ENCODE peak calls at places on chromosome 12, in ten cellular contexts. One of them, this sample, is unnamed.

GRCh38 chr12:92039048-92039447 is 106.6 kb downstream of the BTG1 start:
- DNase-seq in fibroblast of pulmonary artery: no peak
- DNase-seq in kidney epithelial cell: no peak
- DNase-seq in GM23338: peak
- DNase-seq in AG04449: no peak
- DNase-seq in BJ: no peak
- DNase-seq in GM12865: no peak
- DNase-seq in cardiac muscle cell: no peak
- DNase-seq in kidney: no peak
- DNase-seq in fibroblast of mammary gland: no peak
- DNase-seq in this sample: no peak

GRCh38 chr12:89476232-89476631 is 48.4 kb downstream of the GALNT4 start:
- DNase-seq in fibroblast of pulmonary artery: no peak
- DNase-seq in kidney epithelial cell: no peak
- DNase-seq in GM23338: no peak
- DNase-seq in AG04449: no peak
- DNase-seq in BJ: no peak
- DNase-seq in GM12865: no peak
- DNase-seq in cardiac muscle cell: no peak
- DNase-seq in kidney: no peak
- DNase-seq in fibroblast of mammary gland: no peak
- DNase-seq in this sample: no peak

GRCh38 chr12:1575799-1576401 is 18.5 kb downstream of the FBXL14 start:
- DNase-seq in fibroblast of pulmonary artery: peak
- DNase-seq in kidney epithelial cell: no peak
- DNase-seq in GM23338: no peak
- DNase-seq in AG04449: no peak
- DNase-seq in BJ: no peak
- DNase-seq in GM12865: no peak
- DNase-seq in cardiac muscle cell: peak
- DNase-seq in kidney: no peak
- DNase-seq in fibroblast of mammary gland: peak
- DNase-seq in this sample: no peak

GRCh38 chr12:75058228-75058627 is 151.4 kb downstream of the KCNC2 start:
- DNase-seq in fibroblast of pulmonary artery: no peak
- DNase-seq in kidney epithelial cell: no peak
- DNase-seq in GM23338: no peak
- DNase-seq in AG04449: no peak
- DNase-seq in BJ: no peak
- DNase-seq in GM12865: no peak
- DNase-seq in cardiac muscle cell: no peak
- DNase-seq in kidney: no peak
- DNase-seq in fibroblast of mammary gland: peak
- DNase-seq in this sample: peak

GRCh38 chr12:88057994-88058718 is 29.0 kb upstream of the C12orf50 start:
- DNase-seq in fibroblast of pulmonary artery: peak
- DNase-seq in kidney epithelial cell: no peak
- DNase-seq in GM23338: no peak
- DNase-seq in AG04449: no peak
- DNase-seq in BJ: no peak
- DNase-seq in GM12865: no peak
- DNase-seq in cardiac muscle cell: peak
- DNase-seq in kidney: no peak
- DNase-seq in fibroblast of mammary gland: peak
- DNase-seq in this sample: no peak

GRCh38 chr12:15855646-15856045 is 26.5 kb upstream of the STRAP start:
- DNase-seq in fibroblast of pulmonary artery: peak
- DNase-seq in kidney epithelial cell: no peak
- DNase-seq in GM23338: no peak
- DNase-seq in AG04449: no peak
- DNase-seq in BJ: no peak
- DNase-seq in GM12865: no peak
- DNase-seq in cardiac muscle cell: peak
- DNase-seq in kidney: no peak
- DNase-seq in fibroblast of mammary gland: peak
- DNase-seq in this sample: no peak

GRCh38 chr12:105736498-105736897 is 402.3 kb downstream of the NUAK1 start:
- DNase-seq in fibroblast of pulmonary artery: no peak
- DNase-seq in kidney epithelial cell: no peak
- DNase-seq in GM23338: no peak
- DNase-seq in AG04449: no peak
- DNase-seq in BJ: no peak
- DNase-seq in GM12865: no peak
- DNase-seq in cardiac muscle cell: no peak
- DNase-seq in kidney: no peak
- DNase-seq in fibroblast of mammary gland: no peak
- DNase-seq in this sample: no peak

GRCh38 chr12:20646239-20646827 is 48.8 kb upstream of the SLCO1C1 start:
- DNase-seq in fibroblast of pulmonary artery: peak
- DNase-seq in kidney epithelial cell: no peak
- DNase-seq in GM23338: peak
- DNase-seq in AG04449: no peak
- DNase-seq in BJ: no peak
- DNase-seq in GM12865: peak
- DNase-seq in cardiac muscle cell: peak
- DNase-seq in kidney: no peak
- DNase-seq in fibroblast of mammary gland: peak
- DNase-seq in this sample: no peak

GRCh38 chr12:130873106-130873795 is 1.4 kb downstream of the RAN start:
- DNase-seq in fibroblast of pulmonary artery: no peak
- DNase-seq in kidney epithelial cell: no peak
- DNase-seq in GM23338: no peak
- DNase-seq in AG04449: no peak
- DNase-seq in BJ: no peak
- DNase-seq in GM12865: no peak
- DNase-seq in cardiac muscle cell: no peak
- DNase-seq in kidney: no peak
- DNase-seq in fibroblast of mammary gland: peak
- DNase-seq in this sample: no peak

GRCh38 chr12:130873825-130874224 is 2.0 kb downstream of the RAN start:
- DNase-seq in fibroblast of pulmonary artery: no peak
- DNase-seq in kidney epithelial cell: no peak
- DNase-seq in GM23338: no peak
- DNase-seq in AG04449: no peak
- DNase-seq in BJ: no peak
- DNase-seq in GM12865: peak
- DNase-seq in cardiac muscle cell: no peak
- DNase-seq in kidney: no peak
- DNase-seq in fibroblast of mammary gland: peak
- DNase-seq in this sample: no peak

GRCh38 chr12:130871286-130872178 is at the start of gene RAN:
- DNase-seq in fibroblast of pulmonary artery: peak
- DNase-seq in kidney epithelial cell: peak
- DNase-seq in GM23338: peak
- DNase-seq in AG04449: peak
- DNase-seq in BJ: peak
- DNase-seq in GM12865: peak
- DNase-seq in cardiac muscle cell: peak
- DNase-seq in kidney: peak
- DNase-seq in fibroblast of mammary gland: peak
- DNase-seq in this sample: no peak

GRCh38 chr12:130870442-130871285 is 1.2 kb upstream of the RAN start:
- DNase-seq in fibroblast of pulmonary artery: peak
- DNase-seq in kidney epithelial cell: peak
- DNase-seq in GM23338: peak
- DNase-seq in AG04449: peak
- DNase-seq in BJ: peak
- DNase-seq in GM12865: peak
- DNase-seq in cardiac muscle cell: peak
- DNase-seq in kidney: peak
- DNase-seq in fibroblast of mammary gland: peak
- DNase-seq in this sample: no peak

GRCh38 chr12:130872179-130873096 is 572 bp downstream of the RAN start:
- DNase-seq in fibroblast of pulmonary artery: peak
- DNase-seq in kidney epithelial cell: no peak
- DNase-seq in GM23338: peak
- DNase-seq in AG04449: no peak
- DNase-seq in BJ: no peak
- DNase-seq in GM12865: peak
- DNase-seq in cardiac muscle cell: peak
- DNase-seq in kidney: peak
- DNase-seq in fibroblast of mammary gland: no peak
- DNase-seq in this sample: no peak
- TF ChIP-seq CTCF in fibroblast of pulmonary artery: no peak
- TF ChIP-seq CTCF in kidney epithelial cell: no peak
- TF ChIP-seq CTCF in GM23338: no peak
- TF ChIP-seq CTCF in AG04449: no peak
- TF ChIP-seq CTCF in BJ: no peak
- TF ChIP-seq CTCF in GM12865: no peak
- TF ChIP-seq CTCF in cardiac muscle cell: no peak
- TF ChIP-seq CTCF in kidney: no peak
- TF ChIP-seq CTCF in fibroblast of mammary gland: no peak
- TF ChIP-seq CTCF in this sample: no peak

GRCh38 chr12:108634225-108634795 is 616 bp upstream of the SELPLG start:
- DNase-seq in fibroblast of pulmonary artery: no peak
- DNase-seq in kidney epithelial cell: no peak
- DNase-seq in GM23338: no peak
- DNase-seq in AG04449: no peak
- DNase-seq in BJ: no peak
- DNase-seq in GM12865: peak
- DNase-seq in cardiac muscle cell: no peak
- DNase-seq in kidney: no peak
- DNase-seq in fibroblast of mammary gland: no peak
- DNase-seq in this sample: no peak

GRCh38 chr12:108630481-108631207 is 3.0 kb downstream of the SELPLG start:
- DNase-seq in fibroblast of pulmonary artery: no peak
- DNase-seq in kidney epithelial cell: no peak
- DNase-seq in GM23338: no peak
- DNase-seq in AG04449: no peak
- DNase-seq in BJ: peak
- DNase-seq in GM12865: no peak
- DNase-seq in cardiac muscle cell: no peak
- DNase-seq in kidney: no peak
- DNase-seq in fibroblast of mammary gland: peak
- DNase-seq in this sample: no peak

GRCh38 chr12:108635201-108635996 is 1.7 kb upstream of the SELPLG start:
- DNase-seq in fibroblast of pulmonary artery: no peak
- DNase-seq in kidney epithelial cell: no peak
- DNase-seq in GM23338: no peak
- DNase-seq in AG04449: no peak
- DNase-seq in BJ: no peak
- DNase-seq in GM12865: peak
- DNase-seq in cardiac muscle cell: no peak
- DNase-seq in kidney: no peak
- DNase-seq in fibroblast of mammary gland: no peak
- DNase-seq in this sample: no peak

GRCh38 chr12:108633534-108634224 is at the start of gene SELPLG:
- DNase-seq in fibroblast of pulmonary artery: no peak
- DNase-seq in kidney epithelial cell: no peak
- DNase-seq in GM23338: no peak
- DNase-seq in AG04449: no peak
- DNase-seq in BJ: no peak
- DNase-seq in GM12865: peak
- DNase-seq in cardiac muscle cell: no peak
- DNase-seq in kidney: peak
- DNase-seq in fibroblast of mammary gland: no peak
- DNase-seq in this sample: no peak

GRCh38 chr12:108633081-108633533 is 587 bp downstream of the SELPLG start:
- DNase-seq in fibroblast of pulmonary artery: no peak
- DNase-seq in kidney epithelial cell: no peak
- DNase-seq in GM23338: no peak
- DNase-seq in AG04449: no peak
- DNase-seq in BJ: no peak
- DNase-seq in GM12865: no peak
- DNase-seq in cardiac muscle cell: no peak
- DNase-seq in kidney: no peak
- DNase-seq in fibroblast of mammary gland: no peak
- DNase-seq in this sample: no peak
- H3K4me3 ChIP-seq in fibroblast of pulmonary artery: no peak
- H3K4me3 ChIP-seq in kidney epithelial cell: no peak
- H3K4me3 ChIP-seq in GM23338: no peak
- H3K4me3 ChIP-seq in AG04449: no peak
- H3K4me3 ChIP-seq in BJ: no peak
- H3K4me3 ChIP-seq in GM12865: peak
- H3K4me3 ChIP-seq in cardiac muscle cell: no peak
- H3K4me3 ChIP-seq in kidney: no peak
- H3K4me3 ChIP-seq in fibroblast of mammary gland: no peak
- H3K4me3 ChIP-seq in this sample: no peak

DNA sequence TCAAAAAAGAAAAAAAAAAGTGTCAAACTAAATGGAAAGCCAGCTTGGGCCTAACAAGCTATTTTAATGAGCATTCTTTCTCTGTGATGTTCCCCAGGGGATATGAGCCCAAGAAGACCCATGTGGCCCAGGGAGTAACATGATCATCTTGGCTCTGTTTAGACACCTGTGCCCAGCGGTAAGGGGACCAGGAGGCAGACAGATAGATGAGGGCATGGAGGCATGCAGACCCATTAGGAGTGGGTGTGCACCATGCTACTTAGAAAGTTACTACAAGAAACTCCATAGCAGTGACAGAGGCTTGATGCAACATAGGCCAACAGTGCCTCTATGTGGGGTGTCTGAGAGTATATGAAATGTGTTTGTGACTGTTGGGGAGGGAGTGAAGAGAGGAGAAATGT is 3.1 kb upstream of the CREBL2 start:
- DNase-seq in fibroblast of pulmonary artery: peak
- DNase-seq in kidney epithelial cell: no peak
- DNase-seq in GM23338: no peak
- DNase-seq in AG04449: no peak
- DNase-seq in BJ: no peak
- DNase-seq in GM12865: peak
- DNase-seq in cardiac muscle cell: peak
- DNase-seq in kidney: no peak
- DNase-seq in fibroblast of mammary gland: no peak
- DNase-seq in this sample: no peak
- TF ChIP-seq CTCF in fibroblast of pulmonary artery: no peak
- TF ChIP-seq CTCF in kidney epithelial cell: no peak
- TF ChIP-seq CTCF in GM23338: peak
- TF ChIP-seq CTCF in AG04449: no peak
- TF ChIP-seq CTCF in BJ: no peak
- TF ChIP-seq CTCF in GM12865: peak
- TF ChIP-seq CTCF in cardiac muscle cell: no peak
- TF ChIP-seq CTCF in kidney: no peak
- TF ChIP-seq CTCF in fibroblast of mammary gland: no peak
- TF ChIP-seq CTCF in this sample: peak

GRCh38 chr12:49233842-49234526 is 30.9 kb upstream of the TUBA1C start:
- DNase-seq in fibroblast of pulmonary artery: no peak
- DNase-seq in kidney epithelial cell: no peak
- DNase-seq in GM23338: peak
- DNase-seq in AG04449: no peak
- DNase-seq in BJ: no peak
- DNase-seq in GM12865: peak
- DNase-seq in cardiac muscle cell: no peak
- DNase-seq in kidney: peak
- DNase-seq in fibroblast of mammary gland: no peak
- DNase-seq in this sample: no peak

GRCh38 chr12:49230810-49231209 is 34.1 kb upstream of the TUBA1C start:
- DNase-seq in fibroblast of pulmonary artery: no peak
- DNase-seq in kidney epithelial cell: no peak
- DNase-seq in GM23338: no peak
- DNase-seq in AG04449: no peak
- DNase-seq in BJ: no peak
- DNase-seq in GM12865: no peak
- DNase-seq in cardiac muscle cell: no peak
- DNase-seq in kidney: no peak
- DNase-seq in fibroblast of mammary gland: no peak
- DNase-seq in this sample: no peak

GRCh38 chr12:49230176-49230575 is 34.7 kb upstream of the TUBA1C start:
- DNase-seq in fibroblast of pulmonary artery: no peak
- DNase-seq in kidney epithelial cell: no peak
- DNase-seq in GM23338: no peak
- DNase-seq in AG04449: no peak
- DNase-seq in BJ: no peak
- DNase-seq in GM12865: no peak
- DNase-seq in cardiac muscle cell: no peak
- DNase-seq in kidney: no peak
- DNase-seq in fibroblast of mammary gland: no peak
- DNase-seq in this sample: no peak

GRCh38 chr12:49231881-49232650 is 32.8 kb upstream of the TUBA1C start:
- DNase-seq in fibroblast of pulmonary artery: no peak
- DNase-seq in kidney epithelial cell: no peak
- DNase-seq in GM23338: no peak
- DNase-seq in AG04449: no peak
- DNase-seq in BJ: no peak
- DNase-seq in GM12865: no peak
- DNase-seq in cardiac muscle cell: peak
- DNase-seq in kidney: no peak
- DNase-seq in fibroblast of mammary gland: peak
- DNase-seq in this sample: no peak

DNA sequence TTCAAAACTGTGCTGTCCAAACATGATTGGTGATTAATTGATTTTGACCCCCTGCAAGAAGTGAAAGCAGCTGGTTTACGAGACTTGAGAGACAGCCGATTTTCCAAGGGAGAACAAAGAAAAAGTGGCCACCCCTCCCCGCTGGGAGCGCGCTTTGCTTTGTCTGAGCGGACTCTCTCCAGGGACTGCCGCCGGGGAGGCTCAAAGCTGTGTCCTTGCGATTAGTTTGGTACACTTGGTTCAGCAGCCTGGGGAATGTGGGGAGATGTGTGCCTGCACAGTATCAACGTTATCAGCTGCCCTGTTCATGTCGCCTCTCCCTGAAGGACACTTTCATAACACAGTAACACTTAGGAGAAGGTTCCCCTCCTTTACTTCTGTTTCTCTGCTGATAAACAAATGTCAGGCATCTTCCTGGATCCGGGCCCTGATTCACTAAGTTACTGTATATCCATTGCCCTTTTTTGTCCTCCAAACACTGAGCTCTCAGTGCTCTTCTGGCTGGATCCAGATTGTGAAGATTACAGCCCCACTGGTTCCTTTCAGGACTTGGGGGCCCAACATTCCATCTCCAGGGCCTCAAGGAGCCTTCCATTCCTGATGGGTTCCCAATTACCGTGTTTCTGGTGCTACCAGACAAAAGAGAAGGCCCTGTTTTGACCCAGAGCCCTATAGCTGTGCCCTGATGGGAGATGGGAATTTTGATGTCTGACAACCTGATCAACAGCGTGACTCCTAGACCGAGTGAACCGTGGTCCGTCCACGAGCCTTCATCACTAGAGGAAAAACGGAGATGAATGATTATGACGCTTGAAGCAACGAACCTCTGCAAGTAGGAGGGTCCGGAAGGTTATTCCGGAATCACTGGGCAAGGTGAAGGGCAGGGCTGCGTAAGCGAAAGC is 31.7 kb upstream of the TUBA1C start:
- DNase-seq in fibroblast of pulmonary artery: peak
- DNase-seq in kidney epithelial cell: no peak
- DNase-seq in GM23338: peak
- DNase-seq in AG04449: no peak
- DNase-seq in BJ: no peak
- DNase-seq in GM12865: no peak
- DNase-seq in cardiac muscle cell: peak
- DNase-seq in kidney: peak
- DNase-seq in fibroblast of mammary gland: peak
- DNase-seq in this sample: no peak
- H3K4me3 ChIP-seq in fibroblast of pulmonary artery: peak
- H3K4me3 ChIP-seq in kidney epithelial cell: no peak
- H3K4me3 ChIP-seq in GM23338: peak
- H3K4me3 ChIP-seq in AG04449: peak
- H3K4me3 ChIP-seq in BJ: no peak
- H3K4me3 ChIP-seq in GM12865: peak
- H3K4me3 ChIP-seq in cardiac muscle cell: peak
- H3K4me3 ChIP-seq in kidney: no peak
- H3K4me3 ChIP-seq in fibroblast of mammary gland: no peak
- H3K4me3 ChIP-seq in this sample: no peak